ENCODE peak calls at places on chromosomes 3 and 15, in seven cellular contexts. K is HepG2, E is SK-N-SH, U is K562, X is GM12891, R is H1, O is GM12878. I is an unnamed sample.
A peak's percentile ranks its signal among the peaks of the same experiment; 100 is the strongest.

GRCh38 chr3:46566040-46566631 is at the start of gene LRRC2:
- DNase-seq in K (no peak), E (peak; percentile 88), U (no peak), X (peak; percentile 30), R (no peak), O (no peak), I (no peak)

GRCh38 chr15:59764775-59765174 is 75.7 kb upstream of the BNIP2 start:
- DNase-seq in K (no peak), E (no peak), U (no peak), X (no peak), R (no peak), O (no peak), I (no peak)

GRCh38 chr3:136281966-136282554 is 31.9 kb downstream of the PCCB start:
- DNase-seq in K (no peak), E (no peak), U (no peak), X (no peak), R (no peak), O (no peak), I (no peak)

GRCh38 chr3:62874398-62875102 is 666 bp downstream of the CADPS start:
- DNase-seq in K (no peak), E (peak; percentile 67), U (no peak), X (no peak), R (peak; percentile 56), O (no peak), I (no peak)

GRCh38 chr3:158470944-158471638 is 99.9 kb upstream of the MLF1 start:
- DNase-seq in K (no peak), E (no peak), U (no peak), X (no peak), R (no peak), O (no peak), I (no peak)

GRCh38 chr3:107662109-107662477 is 139.3 kb downstream of the BBX start:
- DNase-seq in K (no peak), E (no peak), U (no peak), X (no peak), R (no peak), O (no peak), I (no peak)

GRCh38 chr3:178513539-178514410 is 22.5 kb upstream of the KCNMB2 start:
- DNase-seq in K (no peak), E (no peak), U (no peak), X (no peak), R (no peak), O (no peak), I (no peak)

GRCh38 chr15:35141743-35142356 is 56.8 kb upstream of the NANOGP8 start:
- DNase-seq in K (peak; percentile 0), E (no peak), U (no peak), X (no peak), R (no peak), O (no peak), I (no peak)

GRCh38 chr3:77709158-77709557 is 669.3 kb downstream of the ROBO2 start:
- DNase-seq in K (no peak), E (no peak), U (no peak), X (no peak), R (no peak), O (no peak), I (no peak)

GRCh38 chr15:81889480-81889871 is 156.3 kb downstream of the MEX3B start:
- DNase-seq in K (no peak), E (no peak), U (no peak), X (no peak), R (no peak), O (no peak), I (no peak)

GRCh38 chr15:63718590-63719035 is 115.1 kb downstream of the HERC1 start:
- DNase-seq in K (peak; percentile 60), E (no peak), U (no peak), X (no peak), R (no peak), O (no peak), I (no peak)

GRCh38 chr3:105564546-105565288 is 198.0 kb downstream of the ALCAM start:
- DNase-seq in K (no peak), E (no peak), U (no peak), X (no peak), R (no peak), O (no peak), I (no peak)

GRCh38 chr3:45560270-45561020 is 34.1 kb upstream of the LIMD1 start:
- DNase-seq in K (no peak), E (no peak), U (no peak), X (no peak), R (no peak), O (no peak), I (no peak)

GRCh38 chr3:13535905-13536304 is 13.0 kb upstream of the FBLN2 start:
- DNase-seq in K (no peak), E (peak; percentile 74), U (no peak), X (no peak), R (no peak), O (no peak), I (no peak)

GRCh38 chr3:72894941-72895552 is 7.2 kb downstream of the GXYLT2 start:
- DNase-seq in K (no peak), E (no peak), U (no peak), X (no peak), R (no peak), O (no peak), I (no peak)

GRCh38 chr3:180743813-180744212 is 64.5 kb upstream of the CCDC39 start:
- DNase-seq in K (no peak), E (no peak), U (no peak), X (no peak), R (no peak), O (no peak), I (no peak)
- TF ChIP-seq TAF1 in K (no peak), E (no peak), U (no peak), X (no peak), R (no peak), O (no peak), I (no peak)

DNA sequence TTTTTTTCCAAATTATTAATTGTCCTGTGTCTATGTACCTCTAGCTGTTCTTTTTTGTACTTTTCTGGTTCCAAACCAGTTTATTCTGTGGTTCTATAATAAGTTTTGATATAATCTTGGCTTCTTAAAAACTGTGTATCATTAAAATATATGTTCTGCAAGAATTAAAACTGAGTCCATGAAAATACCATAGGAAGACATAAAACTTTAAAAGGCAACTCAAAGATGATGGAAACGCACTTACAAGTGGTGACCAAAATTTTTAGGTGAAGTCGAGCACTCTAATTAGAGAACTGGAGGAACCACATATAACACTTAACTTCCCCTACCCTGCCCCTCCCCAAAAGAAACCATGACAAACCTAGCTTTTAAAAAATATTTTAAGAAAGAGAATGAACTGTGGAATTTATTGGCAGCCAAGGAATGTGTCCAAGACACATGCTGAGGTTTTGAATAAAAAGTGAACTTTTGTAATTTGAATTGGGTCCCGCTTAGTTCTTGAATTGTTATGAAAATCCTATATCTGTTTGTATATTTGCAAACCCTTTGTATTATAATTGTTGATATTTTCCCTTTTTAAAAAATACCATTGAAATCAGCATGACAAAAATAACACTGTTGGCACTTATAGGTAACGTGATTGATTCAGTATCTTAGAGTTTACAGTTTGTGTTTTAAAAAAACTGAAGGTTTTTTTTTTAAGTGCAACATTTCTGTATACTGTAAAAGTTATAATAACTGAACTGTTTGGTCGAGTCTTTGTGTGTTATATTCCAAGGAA is 7.7 kb downstream of the NR2F2 start:
- DNase-seq in K (no peak), E (no peak), U (no peak), X (no peak), R (no peak), O (no peak), I (no peak)
- TF ChIP-seq TAF1 in K (no peak), E (no peak), U (no peak), X (no peak), R (no peak), O (no peak), I (no peak)

DNA sequence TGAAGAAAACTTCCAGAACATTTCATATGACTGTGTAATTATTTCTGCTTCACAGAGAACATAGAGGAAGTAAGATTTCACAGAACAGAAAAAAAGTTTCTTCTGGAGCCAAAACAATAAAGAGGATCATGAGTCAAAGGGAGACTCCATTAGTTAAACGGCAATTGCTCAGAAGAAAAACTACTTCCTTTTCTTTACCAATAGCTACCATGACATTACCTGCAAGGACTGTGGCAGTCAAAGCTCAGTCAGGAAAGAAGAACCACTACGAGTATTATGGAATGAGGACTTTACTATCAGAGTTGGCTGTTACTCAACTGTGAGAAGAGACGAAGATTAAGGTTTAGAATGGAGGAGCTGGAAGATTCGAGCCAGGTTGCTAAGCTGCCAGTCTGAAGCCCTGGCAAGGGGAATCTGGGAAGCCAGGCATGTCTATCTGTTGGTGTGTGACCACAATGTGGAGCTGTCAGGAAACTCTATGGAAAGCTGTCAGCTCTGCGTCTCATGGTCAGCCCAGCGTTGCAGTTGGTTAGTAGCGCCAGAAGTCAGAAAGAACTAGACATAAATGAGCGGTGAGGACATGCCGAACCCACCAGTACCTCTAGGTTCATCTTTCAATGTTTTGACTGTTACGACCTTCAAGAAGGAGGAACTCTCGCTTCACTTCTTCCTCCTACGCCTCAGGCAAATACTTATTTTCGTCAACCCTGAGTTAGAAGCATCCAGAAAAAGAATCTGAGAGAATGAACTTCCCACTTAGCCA is 604.3 kb downstream of the FGF12 start:
- DNase-seq in K (no peak), E (no peak), U (no peak), X (no peak), R (no peak), O (peak; percentile 53), I (no peak)
- TF ChIP-seq TAF1 in K (no peak), E (no peak), U (no peak), X (no peak), R (no peak), O (no peak), I (no peak)

GRCh38 chr3:138845771-138846173 is 11.0 kb upstream of the PIK3CB start:
- DNase-seq in K (peak; percentile 64), E (no peak), U (no peak), X (no peak), R (no peak), O (no peak), I (no peak)

GRCh38 chr3:138845071-138845685 is 10.4 kb upstream of the PIK3CB start:
- DNase-seq in K (no peak), E (no peak), U (no peak), X (no peak), R (no peak), O (no peak), I (no peak)

GRCh38 chr3:138846350-138846756 is 11.6 kb upstream of the PIK3CB start:
- DNase-seq in K (peak; percentile 25), E (no peak), U (no peak), X (no peak), R (no peak), O (no peak), I (no peak)

DNA sequence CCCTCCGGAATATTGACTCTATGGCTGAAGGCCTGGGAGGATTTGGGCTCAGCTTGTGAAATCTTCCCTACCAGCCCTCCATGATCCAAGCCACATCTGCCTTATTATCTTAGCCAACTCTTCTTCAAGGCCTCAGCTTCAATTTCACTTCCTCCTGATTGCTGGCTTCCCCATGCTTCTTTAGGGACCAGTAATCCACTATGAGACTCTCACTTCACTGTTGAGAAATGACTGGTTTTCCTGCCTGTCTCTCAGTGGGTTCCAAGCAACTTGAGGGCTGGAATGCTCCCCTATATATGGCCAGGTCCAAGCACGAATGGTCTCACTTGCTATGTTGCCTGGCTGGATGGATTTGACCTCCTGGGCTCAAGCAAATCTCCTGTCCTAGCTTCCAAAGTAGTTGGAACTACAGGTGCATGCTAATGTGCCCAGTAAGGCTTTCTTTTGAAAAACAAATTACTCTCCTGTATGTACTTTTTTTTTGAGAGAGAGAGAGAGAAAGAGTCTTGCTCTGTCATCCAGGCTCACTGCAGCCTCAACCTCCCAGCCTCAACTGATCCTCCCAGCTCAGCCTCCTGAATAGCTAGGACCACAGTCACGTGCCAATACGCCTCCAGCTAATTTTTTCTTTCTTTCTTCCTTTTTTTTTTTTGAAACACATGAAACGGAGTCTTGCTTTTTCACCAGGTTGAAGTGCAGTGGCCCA is 7.9 kb upstream of the PIK3CB start:
- DNase-seq in K (no peak), E (no peak), U (no peak), X (peak; percentile 43), R (no peak), O (peak; percentile 63), I (peak; percentile 32)
- TF ChIP-seq TAF1 in K (no peak), E (no peak), U (no peak), X (no peak), R (no peak), O (no peak), I (no peak)

GRCh38 chr15:84734794-84735479 is 13.5 kb upstream of the ZNF592 start:
- DNase-seq in K (peak; percentile 56), E (no peak), U (peak; percentile 80), X (no peak), R (peak; percentile 75), O (peak; percentile 94), I (peak; percentile 48)
- TF ChIP-seq TAF1 in K (no peak), E (no peak), U (peak; percentile 39), X (no peak), R (peak; percentile 40), O (no peak), I (no peak)

I was measured in GM12892.